ENCODE peak calls at places on chromosome 20, in eight cellular contexts. I, K, P, J, S, D, B and V are unnamed samples.

GRCh38 chr20:24870876-24871275 is 78.2 kb upstream of the CST7 start:
- DNase-seq in S (peak), B (no peak), I (no peak), K (no peak), P (no peak), D (no peak), J (no peak), V (no peak)

GRCh38 chr20:58891686-58892125 is 39.2 kb downstream of the GNAS start:
- DNase-seq in B (no peak), S (peak), J (peak), D (peak), P (peak), K (peak), I (peak), V (no peak)

GRCh38 chr20:42544926-42545325 is 644.8 kb downstream of the PTPRT start:
- DNase-seq in I (no peak), K (no peak), D (peak), J (no peak), B (no peak), S (no peak), P (no peak), V (no peak)

GRCh38 chr20:9035129-9035528 is 33.8 kb upstream of the PLCB4 start:
- DNase-seq in B (peak), K (peak), I (peak), J (peak), P (no peak), D (no peak), S (no peak), V (peak)

GRCh38 chr20:37504404-37505096 is 16.5 kb upstream of the NNAT start:
- DNase-seq in J (no peak), P (no peak), K (no peak), D (no peak), S (no peak), B (no peak), I (no peak), V (peak)

GRCh38 chr20:3930265-3931206 is 41.3 kb downstream of the PANK2 start:
- DNase-seq in S (no peak), P (no peak), K (no peak), I (no peak), B (no peak), J (no peak), D (no peak), V (no peak)

GRCh38 chr20:35739294-35740163 is 2.5 kb downstream of the RBM39 start:
- DNase-seq in J (peak), S (peak), K (peak), I (peak), B (peak), P (no peak), D (peak), V (peak)

GRCh38 chr20:9503530-9504251 is 10.7 kb upstream of the LAMP5 start:
- DNase-seq in P (no peak), K (no peak), I (peak), S (peak), B (no peak), J (peak), D (no peak), V (peak)

GRCh38 chr20:59006167-59006863 is 739 bp downstream of the CTSZ start:
- DNase-seq in I (peak), D (no peak), B (no peak), K (peak), P (no peak), J (peak), S (peak), V (no peak)

GRCh38 chr20:5970381-5970780 is 19.9 kb downstream of the MCM8 start:
- DNase-seq in K (no peak), S (no peak), B (no peak), D (no peak), P (no peak), J (no peak), I (no peak), V (no peak)

GRCh38 chr20:23130622-23130916 is 44.4 kb upstream of the CD93 start:
- DNase-seq in J (no peak), B (no peak), S (no peak), P (no peak), D (no peak), I (no peak), K (no peak), V (no peak)

GRCh38 chr20:40991181-40991889 is 37.3 kb upstream of the TOP1 start:
- DNase-seq in P (no peak), B (no peak), K (no peak), I (no peak), S (peak), J (no peak), D (no peak), V (no peak)

GRCh38 chr20:17419459-17419858 is 111.7 kb downstream of the BFSP1 start:
- DNase-seq in J (no peak), K (no peak), I (no peak), S (no peak), D (no peak), B (no peak), P (no peak), V (no peak)

GRCh38 chr20:64150756-64151633 is 13.3 kb upstream of the MYT1 start:
- DNase-seq in K (no peak), B (no peak), S (no peak), D (no peak), I (no peak), P (no peak), J (no peak), V (no peak)

GRCh38 chr20:51893723-51894122 is 91.4 kb upstream of the SALL4 start:
- DNase-seq in B (no peak), I (no peak), K (no peak), J (no peak), S (no peak), D (no peak), P (no peak), V (no peak)

GRCh38 chr20:63082939-63083735 is 76.4 kb upstream of the BHLHE23 start:
- DNase-seq in K (no peak), S (no peak), I (no peak), P (no peak), D (no peak), J (no peak), B (no peak), V (no peak)

GRCh38 chr20:57603120-57603519 is 17.1 kb downstream of the ZBP1 start:
- DNase-seq in P (no peak), S (no peak), J (no peak), B (no peak), K (no peak), I (no peak), D (no peak), V (no peak)

GRCh38 chr20:38730989-38731737 is 6.9 kb downstream of the SLC32A1 start:
- DNase-seq in B (peak), D (peak), J (peak), I (peak), S (peak), K (peak), P (peak), V (peak)

GRCh38 chr20:62874745-62875344 is 13.2 kb upstream of the TCFL5 start:
- DNase-seq in K (no peak), S (no peak), D (no peak), B (no peak), P (no peak), I (peak), J (no peak), V (no peak)

GRCh38 chr20:5718896-5719595 is 31.2 kb upstream of the SHLD1 start:
- DNase-seq in J (no peak), I (no peak), P (peak), B (peak), D (no peak), S (no peak), K (no peak), V (no peak)

GRCh38 chr20:33647603-33648395 is 14.3 kb upstream of the C20orf144 start:
- DNase-seq in J (peak), I (no peak), S (peak), B (peak), D (no peak), P (peak), K (peak), V (no peak)

GRCh38 chr20:49287555-49288249 is 9.8 kb upstream of the ZNFX1 start:
- DNase-seq in D (no peak), K (no peak), P (no peak), S (peak), I (peak), B (peak), J (peak), V (no peak)

GRCh38 chr20:43404880-43405279 is 52.8 kb upstream of the SRSF6 start:
- DNase-seq in J (peak), I (no peak), D (no peak), K (peak), P (no peak), S (peak), B (no peak), V (peak)

GRCh38 chr20:60058869-60059268 is 100.6 kb downstream of the CDH26 start:
- DNase-seq in S (no peak), K (no peak), J (no peak), I (no peak), B (no peak), P (no peak), D (no peak), V (no peak)

GRCh38 chr20:42974347-42974746 is 215.4 kb downstream of the PTPRT start:
- DNase-seq in S (no peak), B (no peak), K (no peak), P (no peak), J (no peak), I (no peak), D (no peak), V (no peak)

DNA sequence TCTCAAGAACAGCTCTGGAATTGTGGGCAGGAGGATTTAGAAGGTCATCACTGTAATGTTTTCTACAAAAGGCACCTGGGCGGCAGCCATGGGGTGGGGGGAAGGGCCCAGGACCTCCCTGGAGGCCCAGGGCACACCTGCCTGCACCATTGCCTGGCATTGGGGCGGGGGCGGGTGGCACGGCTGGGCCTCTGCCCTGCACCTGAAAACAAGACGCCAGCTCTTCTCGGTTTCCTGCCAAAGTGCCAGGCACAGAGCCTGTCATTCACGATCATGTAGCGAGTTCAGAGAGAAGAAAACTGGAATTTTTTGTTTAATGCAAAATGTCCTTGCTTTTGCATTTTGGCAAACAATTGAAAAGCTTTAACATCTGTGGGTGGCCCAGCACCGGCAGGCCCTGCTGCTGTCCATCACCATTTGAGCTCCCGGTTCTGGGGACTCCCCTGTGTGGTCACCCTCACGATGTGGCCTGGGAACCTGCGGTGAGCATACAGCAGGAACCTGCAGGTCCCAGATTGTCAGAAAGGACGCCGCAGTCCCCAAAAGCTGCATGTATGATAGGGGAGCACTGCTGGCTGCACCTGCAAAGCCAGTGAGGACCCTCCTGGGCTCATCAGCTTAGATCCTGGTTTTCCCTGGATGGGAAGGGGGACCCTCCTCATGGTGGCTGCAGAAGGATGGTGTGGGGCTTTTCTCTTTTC is 262.9 kb downstream of the CDH4 start:
- DNase-seq in P (no peak), S (no peak), I (no peak), K (no peak), D (no peak), B (no peak), J (no peak), V (no peak)
- TF ChIP-seq CTCF in P (no peak), S (no peak), I (no peak), K (no peak), D (no peak), B (no peak), J (no peak), V (no peak)

DNA sequence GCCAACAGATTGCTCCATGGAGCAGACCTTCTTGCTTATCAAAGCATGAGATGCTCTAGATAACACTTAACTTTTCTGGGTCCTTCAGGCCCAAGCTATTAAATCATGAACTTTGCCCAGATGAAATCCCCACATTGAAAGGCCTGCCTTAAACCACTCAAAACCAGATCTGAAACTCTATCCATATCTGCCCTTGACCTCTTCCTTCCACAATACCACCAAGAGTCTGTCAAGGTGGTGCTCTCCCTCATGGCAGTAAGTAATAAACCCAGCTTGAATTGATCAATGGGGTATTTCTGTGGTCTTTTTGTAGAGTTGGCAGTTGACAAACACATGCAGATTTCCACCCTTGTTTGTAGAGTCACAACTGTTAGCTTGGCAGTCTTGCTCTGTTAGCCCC is 135.5 kb downstream of the ISM1 start:
- DNase-seq in D (no peak), K (no peak), P (no peak), I (no peak), S (no peak), B (no peak), J (no peak), V (no peak)
- H3K4me3 ChIP-seq in D (no peak), K (no peak), P (no peak), I (no peak), S (no peak), B (no peak), J (no peak), V (no peak)

GRCh38 chr20:50786703-50787102 is 8.2 kb upstream of the BCAS4 start:
- DNase-seq in I (no peak), K (no peak), S (no peak), J (no peak), D (no peak), B (no peak), P (no peak), V (no peak)
- TF ChIP-seq CTCF in I (no peak), K (no peak), S (no peak), J (no peak), D (no peak), B (no peak), P (no peak), V (no peak)

GRCh38 chr20:47352332-47353223 is 3.9 kb downstream of the ZMYND8 start:
- DNase-seq in J (no peak), K (peak), I (no peak), B (peak), D (peak), S (peak), P (peak), V (no peak)

GRCh38 chr20:47350181-47350550 is 6.3 kb downstream of the ZMYND8 start:
- DNase-seq in S (peak), P (no peak), J (no peak), D (no peak), I (no peak), K (no peak), B (no peak), V (no peak)

GRCh38 chr20:47350691-47351545 is 5.6 kb downstream of the ZMYND8 start:
- DNase-seq in D (no peak), P (no peak), S (no peak), K (no peak), J (no peak), B (no peak), I (no peak), V (no peak)

GRCh38 chr20:47353224-47353696 is 3.2 kb downstream of the ZMYND8 start:
- DNase-seq in P (no peak), B (no peak), I (no peak), J (no peak), D (no peak), K (no peak), S (no peak), V (no peak)

DNA sequence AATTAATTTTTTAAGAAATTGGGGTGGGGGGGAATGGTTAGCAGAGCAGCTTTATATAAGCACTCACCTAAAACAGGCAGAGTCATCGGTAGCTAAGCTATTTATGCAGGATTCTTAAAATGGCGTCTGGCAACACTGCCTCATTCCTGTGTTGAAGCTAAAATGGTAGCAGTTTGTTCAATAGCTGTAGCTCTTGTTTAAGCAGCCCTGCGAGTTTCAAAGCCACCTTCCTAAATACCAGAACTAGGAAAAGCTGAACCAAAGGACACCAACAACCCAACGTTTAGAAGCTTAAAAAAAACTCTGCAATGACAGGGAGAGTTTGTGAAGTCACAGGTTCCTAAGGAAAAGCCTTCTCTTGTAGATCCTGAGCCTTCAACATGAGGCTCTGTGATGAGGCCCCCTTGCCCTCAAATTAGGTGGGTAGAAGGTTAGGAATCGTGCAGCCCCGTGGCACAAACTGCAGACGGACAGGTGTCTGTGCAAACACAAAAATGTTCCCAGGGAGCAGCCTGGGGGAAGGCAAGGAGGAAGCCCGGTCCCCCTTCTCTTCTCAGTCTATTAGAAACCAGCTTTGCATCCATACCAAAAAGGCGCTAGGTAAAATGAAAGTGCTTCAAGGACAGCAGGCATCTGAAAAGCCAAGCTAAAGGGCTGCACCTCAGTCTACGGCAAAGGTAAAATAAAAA is 4.7 kb downstream of the ZMYND8 start:
- DNase-seq in J (no peak), D (no peak), P (no peak), B (no peak), S (peak), I (no peak), K (peak), V (no peak)
- H3K4me3 ChIP-seq in J (peak), D (no peak), P (peak), B (peak), S (peak), I (peak), K (peak), V (peak)

GRCh38 chr20:53890434-53891305 is 179.7 kb downstream of the BCAS1 start:
- DNase-seq in D (no peak), P (no peak), B (no peak), I (no peak), S (no peak), K (no peak), J (peak), V (no peak)
- TF ChIP-seq CTCF in D (no peak), P (no peak), B (no peak), I (no peak), S (no peak), K (no peak), J (no peak), V (no peak)

GRCh38 chr20:44573501-44573869 is 8.9 kb upstream of the PKIG start:
- DNase-seq in P (no peak), K (no peak), J (no peak), S (no peak), B (no peak), I (no peak), D (no peak), V (no peak)

GRCh38 chr20:44570369-44570768 is 12.0 kb upstream of the PKIG start:
- DNase-seq in K (no peak), B (no peak), P (no peak), D (no peak), I (no peak), S (no peak), J (no peak), V (no peak)

GRCh38 chr20:44574372-44574771 is 8.0 kb upstream of the PKIG start:
- DNase-seq in K (no peak), I (no peak), J (no peak), B (no peak), D (no peak), P (no peak), S (no peak), V (no peak)

GRCh38 chr20:44571367-44571766 is 11.0 kb upstream of the PKIG start:
- DNase-seq in J (no peak), I (no peak), D (no peak), B (no peak), K (no peak), S (no peak), P (no peak), V (no peak)

DNA sequence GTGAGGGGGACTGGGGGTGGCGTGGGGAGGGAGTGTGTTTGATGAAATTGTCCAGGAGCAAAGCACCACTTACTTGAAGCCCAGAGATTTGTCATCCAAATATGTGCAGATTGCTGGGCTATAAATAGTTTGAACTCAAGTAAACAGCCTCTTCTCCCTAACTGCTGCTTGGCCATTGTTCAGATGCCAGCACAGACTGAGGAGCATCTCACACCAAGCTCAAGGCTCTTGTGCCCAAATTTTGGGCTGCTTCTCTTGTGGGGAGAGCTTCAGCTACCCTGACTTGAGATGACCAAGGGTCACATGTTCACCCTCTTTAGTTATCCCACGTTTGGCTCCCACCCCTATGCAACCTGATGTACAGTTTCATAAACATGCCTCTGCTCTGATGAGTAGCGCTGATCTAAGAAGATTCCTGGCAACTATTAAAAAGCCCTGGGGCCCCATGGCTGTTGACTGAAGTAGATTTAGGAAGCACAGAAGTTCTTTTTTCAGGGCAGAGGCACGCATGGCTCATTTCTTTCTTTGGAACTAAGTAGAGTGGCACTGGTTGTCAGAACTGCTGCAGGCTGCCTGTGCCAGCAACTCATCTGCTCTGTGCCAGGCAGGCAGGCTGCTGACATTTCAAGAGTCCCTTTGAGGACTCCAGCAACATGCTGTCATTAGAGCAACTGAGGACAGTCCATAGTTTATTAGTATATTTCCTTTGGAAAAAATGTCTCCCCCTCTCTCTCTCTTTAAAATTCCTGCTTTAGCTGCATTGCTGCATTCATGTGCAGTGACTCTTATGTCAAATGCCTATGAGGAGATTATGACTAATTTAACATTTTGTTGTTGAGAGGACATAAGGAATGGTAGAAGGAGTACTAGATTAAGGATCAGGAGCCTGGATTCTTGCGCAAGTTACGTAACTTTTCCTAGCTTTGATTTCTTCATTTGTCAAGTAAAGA is 9.6 kb upstream of the PKIG start:
- DNase-seq in I (peak), S (no peak), J (peak), D (no peak), K (peak), B (peak), P (peak), V (peak)
- H3K4me3 ChIP-seq in I (no peak), S (no peak), J (peak), D (no peak), K (no peak), B (no peak), P (peak), V (no peak)